ENCODE peak calls at places on chromosomes 4 and X, in seven cellular contexts. W, G, X, D, P, E and M are unnamed samples.

GRCh38 chr4:64584981-64585557 is 175.8 kb upstream of the TECRL start:
- DNase-seq in W (no peak), G (peak; percentile 34), X (no peak), D (no peak), P (peak; percentile 23), E (peak; percentile 1), M (no peak)

GRCh38 chr4:73839071-73839470 is 2.6 kb downstream of the CXCL6 start:
- DNase-seq in W (no peak), G (no peak), X (no peak), D (no peak), P (no peak), E (no peak), M (no peak)

GRCh38 chrX:119990409-119990994 is 47.0 kb upstream of the NKAP start:
- DNase-seq in W (no peak), G (no peak), X (no peak), D (no peak), P (peak; percentile 43), E (no peak), M (no peak)

GRCh38 chrX:134480061-134480460 is 20.1 kb downstream of the HPRT1 start:
- DNase-seq in W (no peak), G (no peak), X (no peak), D (no peak), P (no peak), E (no peak), M (no peak)

GRCh38 chr4:100372432-100372831 is 145.4 kb downstream of the EMCN start:
- DNase-seq in W (no peak), G (no peak), X (no peak), D (no peak), P (peak; percentile 20), E (no peak), M (no peak)

GRCh38 chr4:147825451-147826287 is 93.8 kb downstream of the ARHGAP10 start:
- DNase-seq in W (no peak), G (no peak), X (no peak), D (peak; percentile 73), P (peak; percentile 15), E (no peak), M (no peak)

GRCh38 chr4:86019362-86019761 is 340.5 kb downstream of the MAPK10 start:
- DNase-seq in W (no peak), G (no peak), X (no peak), D (no peak), P (no peak), E (no peak), M (no peak)

GRCh38 chr4:159206427-159206871 is 103.6 kb downstream of the RAPGEF2 start:
- DNase-seq in W (no peak), G (peak; percentile 72), X (no peak), D (no peak), P (no peak), E (peak; percentile 53), M (no peak)

GRCh38 chr4:97987019-97987648 is 156.1 kb downstream of the STPG2 start:
- DNase-seq in W (no peak), G (peak; percentile 28), X (no peak), D (no peak), P (peak; percentile 23), E (no peak), M (no peak)

GRCh38 chr4:140744421-140744820 is 11.8 kb downstream of the TBC1D9 start:
- DNase-seq in W (no peak), G (no peak), X (no peak), D (no peak), P (no peak), E (no peak), M (no peak)

GRCh38 chr4:75844151-75844662 is 58.0 kb downstream of the PPEF2 start:
- DNase-seq in W (no peak), G (no peak), X (peak; percentile 70), D (peak; percentile 25), P (no peak), E (no peak), M (no peak)

GRCh38 chr4:52984469-52984868 is 122.4 kb downstream of the RASL11B start:
- DNase-seq in W (no peak), G (no peak), X (no peak), D (no peak), P (no peak), E (no peak), M (no peak)

GRCh38 chr4:129043523-129043922 is 49.8 kb downstream of the SCLT1 start:
- DNase-seq in W (no peak), G (peak; percentile 8), X (peak; percentile 19), D (no peak), P (no peak), E (no peak), M (no peak)

GRCh38 chr4:140719022-140719421 is 37.2 kb downstream of the TBC1D9 start:
- DNase-seq in W (no peak), G (no peak), X (no peak), D (no peak), P (no peak), E (no peak), M (no peak)

GRCh38 chr4:2066011-2066551 is 7.0 kb downstream of the NAT8L start:
- DNase-seq in W (no peak), G (no peak), X (no peak), D (no peak), P (no peak), E (no peak), M (no peak)

GRCh38 chr4:85573270-85573669 is 98.3 kb downstream of the ARHGAP24 start:
- DNase-seq in W (no peak), G (no peak), X (no peak), D (no peak), P (no peak), E (no peak), M (no peak)

GRCh38 chrX:56746996-56747395 is 18.0 kb downstream of the NBDY start:
- DNase-seq in W (no peak), G (no peak), X (no peak), D (no peak), P (no peak), E (no peak), M (no peak)

GRCh38 chr4:12041828-12042227 is 613.1 kb upstream of the HS3ST1 start:
- DNase-seq in W (no peak), G (no peak), X (no peak), D (no peak), P (peak; percentile 6), E (no peak), M (no peak)

GRCh38 chr4:39541987-39542632 is 14.9 kb upstream of the UGDH start:
- DNase-seq in W (no peak), G (no peak), X (no peak), D (no peak), P (no peak), E (no peak), M (no peak)

GRCh38 chr4:142703694-142704309 is 142.3 kb downstream of the INPP4B start:
- DNase-seq in W (no peak), G (peak; percentile 83), X (no peak), D (no peak), P (no peak), E (no peak), M (no peak)

GRCh38 chrX:22800360-22800759 is 199.4 kb upstream of the DDX53 start:
- DNase-seq in W (no peak), G (no peak), X (peak; percentile 50), D (no peak), P (no peak), E (no peak), M (no peak)

GRCh38 chrX:121579016-121579760 is 531.8 kb downstream of the GLUD2 start:
- DNase-seq in W (no peak), G (peak; percentile 10), X (no peak), D (peak; percentile 27), P (peak; percentile 16), E (no peak), M (no peak)

GRCh38 chr4:18248611-18249010 is 227.1 kb upstream of the LCORL start:
- DNase-seq in W (no peak), G (no peak), X (no peak), D (no peak), P (no peak), E (no peak), M (no peak)

GRCh38 chr4:117831060-117831683 is 203.1 kb upstream of the NDST3 start:
- DNase-seq in W (no peak), G (no peak), X (no peak), D (no peak), P (no peak), E (no peak), M (no peak)

GRCh38 chr4:113256946-113257345 is 207.5 kb downstream of the ANK2 start:
- DNase-seq in W (no peak), G (no peak), X (peak; percentile 52), D (no peak), P (no peak), E (no peak), M (no peak)

GRCh38 chrX:131279617-131280016 is 9.5 kb downstream of the IGSF1 start:
- DNase-seq in W (no peak), G (no peak), X (no peak), D (no peak), P (no peak), E (no peak), M (no peak)

GRCh38 chr4:72302981-72303704 is 265.9 kb downstream of the ADAMTS3 start:
- DNase-seq in W (no peak), G (peak; percentile 48), X (no peak), D (peak; percentile 29), P (peak; percentile 53), E (peak; percentile 1), M (peak; percentile 3)

GRCh38 chr4:2796261-2797187 is 3.6 kb downstream of the SH3BP2 start:
- DNase-seq in W (no peak), G (no peak), X (no peak), D (peak; percentile 88), P (no peak), E (no peak), M (no peak)

GRCh38 chrX:115966920-115967319 is 203.6 kb upstream of the AGTR2 start:
- DNase-seq in W (no peak), G (no peak), X (no peak), D (peak; percentile 31), P (no peak), E (no peak), M (no peak)

GRCh38 chr4:153594208-153594607 is 89.9 kb upstream of the TLR2 start:
- DNase-seq in W (no peak), G (no peak), X (no peak), D (no peak), P (no peak), E (no peak), M (no peak)

GRCh38 chrX:24465524-24465850 is 401 bp downstream of the PDK3 start:
- DNase-seq in W (no peak), G (peak; percentile 17), X (no peak), D (no peak), P (no peak), E (no peak), M (peak; percentile 16)

GRCh38 chrX:15909605-15910004 is 55.0 kb upstream of the AP1S2 start:
- DNase-seq in W (no peak), G (no peak), X (no peak), D (no peak), P (no peak), E (no peak), M (no peak)

GRCh38 chrX:9682456-9682855 is 83.2 kb downstream of the GPR143 start:
- DNase-seq in W (no peak), G (no peak), X (no peak), D (no peak), P (no peak), E (no peak), M (no peak)